ENCODE peak calls at places on chromosomes 16 and 17, in five cellular contexts. V is GM12878; Z is gastrocnemius medialis; J is activated CD8-positive, alpha-beta memory T cell treated with anti-CD3 and anti-CD28 coated beads, Interleukin-2, amount 10 ng/mL, durations not matched to agents 7 days and 5 days; E is sciatic nerve. D is an unnamed sample.

GRCh38 chr16:4915226-4915761 is 21.7 kb downstream of the PPL start:
- ATAC-seq in E (peak), J (no peak), V (no peak), Z (no peak), D (no peak)

GRCh38 chr16:57677622-57678369 is 9.7 kb downstream of the ADGRG3 start:
- ATAC-seq in E (no peak), J (no peak), Z (no peak), V (no peak), D (peak)

GRCh38 chr16:57815987-57816745 is 13.9 kb upstream of the KIFC3 start:
- ATAC-seq in Z (peak), J (peak), E (peak), V (peak), D (peak)

GRCh38 chr17:75468779-75469373 is 12.4 kb downstream of the TMEM94 start:
- ATAC-seq in J (no peak), E (no peak), Z (peak), V (no peak), D (no peak)

GRCh38 chr17:64736804-64737492 is 74.8 kb upstream of the SMURF2 start:
- ATAC-seq in J (peak), Z (no peak), E (no peak), V (peak), D (no peak)

GRCh38 chr16:88628512-88628974 is 9.8 kb upstream of the IL17C start:
- ATAC-seq in E (no peak), J (no peak), V (peak), Z (no peak), D (peak)

GRCh38 chr17:54007855-54008254 is 185.1 kb downstream of the KIF2B start:
- ATAC-seq in E (no peak), J (no peak), V (no peak), Z (no peak), D (no peak)

GRCh38 chr17:2709173-2709661 is 2.3 kb downstream of the CLUH start:
- ATAC-seq in E (no peak), V (peak), Z (no peak), J (no peak), D (no peak)

GRCh38 chr16:54842743-54843423 is 87.8 kb upstream of the IRX5 start:
- ATAC-seq in V (no peak), J (no peak), Z (no peak), E (no peak), D (no peak)

GRCh38 chr17:75124819-75125162 is 6.8 kb downstream of the NT5C start:
- ATAC-seq in E (no peak), V (no peak), Z (no peak), J (no peak), D (no peak)

GRCh38 chr16:87178177-87178863 is 138.9 kb downstream of the C16orf95 start:
- ATAC-seq in J (no peak), V (no peak), Z (no peak), E (peak), D (no peak)

GRCh38 chr16:8589293-8590160 is 784 bp downstream of the TMEM114 start:
- ATAC-seq in Z (no peak), E (no peak), V (no peak), J (no peak), D (no peak)

GRCh38 chr17:65158622-65159021 is 21.5 kb downstream of the RGS9 start:
- ATAC-seq in V (no peak), Z (no peak), J (no peak), E (no peak), D (no peak)

GRCh38 chr16:23836078-23836403 is 258 bp downstream of the PRKCB start:
- ATAC-seq in J (peak), V (peak), E (no peak), Z (no peak), D (peak)

GRCh38 chr17:80474231-80474932 is 2.0 kb downstream of the NPTX1 start:
- ATAC-seq in J (no peak), V (peak), Z (no peak), E (no peak), D (no peak)

GRCh38 chr17:50076221-50076590 is 18.9 kb upstream of the PDK2 start:
- ATAC-seq in V (no peak), Z (no peak), J (no peak), E (no peak), D (no peak)

GRCh38 chr16:51119576-51120288 is 31.3 kb downstream of the SALL1 start:
- ATAC-seq in V (no peak), Z (no peak), J (no peak), E (no peak), D (no peak)

GRCh38 chr16:23374721-23375120 is 72.6 kb downstream of the SCNN1B start:
- ATAC-seq in J (no peak), Z (no peak), E (no peak), V (no peak), D (no peak)

GRCh38 chr17:72467841-72468653 is 347.2 kb downstream of the SOX9 start:
- ATAC-seq in J (no peak), E (peak), Z (no peak), V (no peak), D (no peak)

GRCh38 chr17:48646183-48647102 is 20.3 kb upstream of the HOXB9 start:
- ATAC-seq in E (no peak), V (peak), J (peak), Z (no peak), D (no peak)

GRCh38 chr16:5323742-5324141 is 226.1 kb upstream of the EEF2KMT start:
- ATAC-seq in V (peak), E (no peak), Z (no peak), J (no peak), D (no peak)

GRCh38 chr16:12781777-12782176 is 21.9 kb downstream of the CPPED1 start:
- ATAC-seq in E (no peak), V (no peak), Z (no peak), J (peak), D (no peak)

GRCh38 chr17:80761421-80761871 is 216.8 kb downstream of the RPTOR start:
- ATAC-seq in Z (no peak), V (no peak), J (peak), E (no peak), D (no peak)

GRCh38 chr17:55294042-55294751 is 29.4 kb downstream of the HLF start:
- ATAC-seq in V (no peak), Z (no peak), J (no peak), E (peak), D (no peak)

GRCh38 chr17:27299384-27300049 is 5.6 kb downstream of the WSB1 start:
- ATAC-seq in J (no peak), E (no peak), V (peak), Z (no peak), D (no peak)

GRCh38 chr17:55264640-55265298 is at the start of gene HLF:
- ATAC-seq in Z (peak), J (peak), E (peak), V (peak), D (peak)

GRCh38 chr17:8975091-8975707 is 9.7 kb upstream of the PIK3R5 start:
- ATAC-seq in Z (no peak), J (no peak), V (no peak), E (no peak), D (no peak)

GRCh38 chr17:64410750-64411490 is 20.3 kb upstream of the PECAM1 start:
- ATAC-seq in E (peak), J (no peak), V (no peak), Z (peak), D (no peak)

GRCh38 chr16:24685539-24686432 is 43.7 kb upstream of the TNRC6A start:
- ATAC-seq in E (peak), J (no peak), Z (no peak), V (no peak), D (peak)

D was measured in gastroesophageal sphincter.